ENCODE peak calls at places on chromosomes 2 and 18, in six cellular contexts. M is adrenal gland, Q is uterus, R is fibroblast of lung, I is cardiac muscle cell, F is dorsolateral prefrontal cortex. W is an unnamed sample.

GRCh38 chr2:227504700-227505099 is 32.7 kb downstream of the AGFG1 start:
- DNase-seq in Q (no peak), I (no peak), M (no peak), F (no peak), R (peak), W (no peak)

GRCh38 chr2:39093208-39093898 is 27.5 kb downstream of the SOS1 start:
- DNase-seq in Q (no peak), I (no peak), M (no peak), F (no peak), R (no peak), W (no peak)

GRCh38 chr18:70288851-70289328 is at the start of gene SOCS6:
- DNase-seq in I (peak), R (peak), M (peak), Q (peak), F (no peak), W (peak)

GRCh38 chr2:146238254-146238961 is 1606.4 kb upstream of the ACVR2A start:
- DNase-seq in F (no peak), Q (no peak), M (no peak), R (no peak), I (no peak), W (no peak)

GRCh38 chr18:58788470-58788869 is 76.2 kb upstream of the ZNF532 start:
- DNase-seq in Q (no peak), M (no peak), F (no peak), R (no peak), I (no peak), W (no peak)

GRCh38 chr18:36028859-36029258 is 38.5 kb downstream of the RPRD1A start:
- DNase-seq in M (no peak), Q (no peak), I (peak), F (no peak), R (no peak), W (no peak)

GRCh38 chr2:74516650-74517049 is 2.4 kb downstream of the TLX2 start:
- DNase-seq in M (no peak), F (no peak), Q (no peak), R (no peak), I (no peak), W (no peak)

GRCh38 chr2:129167456-129167855 is 812.0 kb upstream of the RAB6C start:
- DNase-seq in Q (no peak), M (no peak), F (no peak), R (no peak), I (no peak), W (no peak)

GRCh38 chr18:44229693-44230108 is 451.0 kb upstream of the SETBP1 start:
- DNase-seq in M (peak), R (peak), I (peak), F (peak), Q (peak), W (peak)

GRCh38 chr2:20182241-20182931 is 42.5 kb downstream of the SDC1 start:
- DNase-seq in F (peak), I (peak), R (peak), M (peak), Q (no peak), W (no peak)

GRCh38 chr18:50805732-50806131 is 14.1 kb downstream of the MRO start:
- DNase-seq in F (no peak), I (no peak), R (no peak), M (no peak), Q (no peak), W (no peak)

GRCh38 chr2:35410431-35411061 is 945.0 kb upstream of the CRIM1 start:
- DNase-seq in R (peak), Q (no peak), M (peak), I (peak), F (no peak), W (peak)

GRCh38 chr18:8895987-8896619 is 190.7 kb downstream of the MTCL1 start:
- DNase-seq in I (peak), Q (no peak), R (peak), M (no peak), F (no peak), W (peak)

GRCh38 chr2:25397777-25398176 is 56.1 kb upstream of the DNMT3A start:
- DNase-seq in M (peak), F (no peak), I (no peak), Q (no peak), R (no peak), W (no peak)

GRCh38 chr2:54666741-54667639 is 56.5 kb upstream of the EML6 start:
- DNase-seq in M (peak), I (peak), Q (peak), F (peak), R (peak), W (no peak)

GRCh38 chr2:164260506-164260905 is 360.8 kb downstream of the GRB14 start:
- DNase-seq in M (no peak), R (peak), F (no peak), I (peak), Q (no peak), W (peak)

GRCh38 chr2:72893594-72894319 is 6.5 kb downstream of the SPR start:
- DNase-seq in M (peak), Q (no peak), F (no peak), R (peak), I (peak), W (no peak)

GRCh38 chr2:127633556-127634065 is 12.3 kb upstream of the GPR17 start:
- DNase-seq in Q (peak), M (no peak), R (no peak), F (no peak), I (no peak), W (no peak)

GRCh38 chr18:62499263-62499650 is 23.6 kb upstream of the ZCCHC2 start:
- DNase-seq in Q (no peak), F (no peak), M (no peak), R (no peak), I (no peak), W (no peak)

GRCh38 chr18:2984703-2985261 is 28.2 kb downstream of the LPIN2 start:
- DNase-seq in I (no peak), M (no peak), F (no peak), Q (no peak), R (no peak), W (no peak)
- H3K4me3 ChIP-seq in I (no peak), M (no peak), F (no peak), Q (no peak), R (no peak), W (no peak)

GRCh38 chr2:83827618-83828017 is 631.5 kb downstream of the SUCLG1 start:
- DNase-seq in F (no peak), M (no peak), Q (no peak), I (no peak), R (no peak), W (no peak)
- TF ChIP-seq CTCF in F (no peak), M (peak), Q (no peak), I (no peak), R (no peak), W (no peak)

GRCh38 chr18:37393945-37394609 is 171.5 kb downstream of the CELF4 start:
- DNase-seq in R (peak), M (peak), F (peak), I (peak), Q (peak), W (peak)
- H3K4me3 ChIP-seq in R (peak), M (no peak), F (peak), I (peak), Q (peak), W (peak)

DNA sequence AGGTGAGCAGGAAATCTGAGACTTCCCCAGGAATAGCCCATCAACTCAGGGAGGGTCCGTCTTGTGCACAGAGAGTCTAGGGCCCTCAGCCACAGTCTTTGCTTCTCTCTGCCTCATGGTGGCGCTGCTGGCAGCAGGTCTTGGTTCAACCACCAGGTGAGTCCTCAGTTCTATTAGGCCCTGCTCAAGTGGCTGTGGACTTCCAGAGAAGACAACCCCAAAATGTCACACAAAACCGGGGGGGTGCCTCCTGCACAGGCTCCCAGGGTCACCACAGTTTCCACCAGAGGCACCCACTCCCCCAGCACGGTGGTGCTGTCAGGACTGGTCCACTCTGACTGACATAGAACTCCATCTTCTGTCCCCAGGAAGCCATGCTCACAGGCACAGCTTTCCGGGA is 2.4 kb upstream of the CHRNG start:
- DNase-seq in I (no peak), Q (no peak), F (no peak), R (no peak), M (no peak), W (no peak)
- TF ChIP-seq CTCF in I (peak), Q (no peak), F (no peak), R (no peak), M (no peak), W (no peak)

DNA sequence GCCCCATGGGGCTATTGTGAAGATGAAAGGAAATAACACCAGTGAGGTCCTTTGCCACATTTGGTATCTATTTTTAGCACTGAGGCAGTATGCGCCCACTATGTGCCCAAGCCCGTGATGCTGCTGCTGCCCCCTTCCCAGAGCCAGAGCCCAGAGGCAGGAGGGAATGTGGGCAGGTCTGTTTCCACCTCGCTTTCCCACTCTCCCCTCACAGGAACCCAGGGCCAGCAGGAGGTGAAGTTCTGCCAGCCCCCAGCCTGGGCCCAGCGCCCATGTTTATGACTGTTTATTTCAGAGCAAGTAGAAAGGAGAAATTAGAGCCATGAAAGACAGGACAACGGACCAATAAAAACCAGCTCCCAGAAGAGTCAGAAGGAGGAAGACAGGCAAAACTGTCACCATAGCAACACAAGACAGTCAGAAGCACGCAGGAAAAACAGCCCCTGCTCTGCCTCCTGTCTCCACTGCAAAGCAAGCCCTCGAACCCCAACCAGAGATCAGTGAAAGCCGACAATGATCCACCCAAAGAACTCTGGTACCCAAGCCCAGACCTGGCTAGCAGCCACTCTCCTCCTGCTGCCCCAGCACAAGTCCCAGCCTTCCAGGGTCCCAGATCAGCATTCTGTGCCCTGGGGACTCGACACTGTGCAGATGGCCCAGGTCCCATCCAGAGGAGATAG is 1.4 kb downstream of the CYRIA start:
- DNase-seq in F (peak), M (peak), R (peak), I (peak), Q (peak), W (no peak)
- H3K4me3 ChIP-seq in F (peak), M (no peak), R (peak), I (no peak), Q (peak), W (no peak)

GRCh38 chr2:85564144-85564563 is 2.9 kb upstream of the GGCX start:
- DNase-seq in Q (no peak), M (no peak), R (no peak), F (no peak), I (no peak), W (no peak)

GRCh38 chr2:85557130-85557529 is 4.2 kb downstream of the GGCX start:
- DNase-seq in M (no peak), I (no peak), F (no peak), R (no peak), Q (no peak), W (no peak)

GRCh38 chr2:85558160-85558559 is 3.1 kb downstream of the GGCX start:
- DNase-seq in I (no peak), F (no peak), Q (no peak), M (no peak), R (no peak), W (no peak)

GRCh38 chr2:85560812-85561279 is 447 bp downstream of the GGCX start:
- DNase-seq in F (no peak), Q (no peak), M (no peak), I (no peak), R (no peak), W (no peak)

DNA sequence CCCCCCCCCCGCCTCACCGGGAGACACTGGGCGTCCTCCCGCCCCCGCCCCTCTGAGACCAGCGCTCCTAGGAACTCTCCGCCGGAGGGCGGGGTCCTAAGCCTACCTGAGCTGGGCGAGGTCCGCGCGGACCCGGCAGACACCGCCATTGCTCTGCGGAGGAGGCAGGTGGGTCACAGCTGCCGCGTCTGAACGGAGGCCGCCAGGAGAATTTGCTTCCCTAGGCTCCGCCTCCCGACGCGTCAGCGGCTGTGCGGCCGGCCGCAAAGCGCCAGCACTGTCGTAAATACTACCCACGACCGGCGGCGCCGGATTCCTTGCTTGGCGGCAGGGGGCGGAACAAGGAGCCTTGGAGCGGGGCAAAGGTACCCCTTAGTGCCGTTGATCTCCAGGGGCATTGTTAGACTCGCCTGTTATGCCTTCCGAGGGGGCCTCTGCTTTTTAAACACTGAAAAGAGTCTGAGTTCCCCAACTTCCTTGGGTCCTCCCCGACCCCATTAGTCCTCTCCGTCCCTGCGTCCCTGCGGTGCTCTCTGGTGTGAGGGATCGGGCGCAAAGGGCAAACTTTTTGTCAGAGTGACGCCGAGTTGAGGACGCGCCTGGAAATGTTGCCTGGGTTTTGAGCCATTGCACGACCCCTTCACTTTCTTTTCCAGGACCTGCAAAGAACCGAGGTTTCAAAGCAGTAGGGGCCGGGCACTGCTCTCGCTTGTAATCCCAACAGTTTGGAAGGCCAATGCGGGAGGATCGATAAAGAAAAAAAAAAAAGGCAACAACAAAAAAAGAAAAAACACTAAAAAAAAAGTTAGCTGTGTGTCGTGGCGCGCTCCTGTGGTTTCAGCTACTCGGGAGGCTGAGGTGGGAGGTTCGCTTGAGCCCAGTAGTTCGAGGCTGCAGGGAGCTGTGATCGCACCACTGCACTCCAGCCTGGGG is at the start of gene GGCX:
- DNase-seq in M (peak), Q (peak), R (peak), I (peak), F (peak), W (peak)
- TF ChIP-seq CTCF in M (peak), Q (peak), R (no peak), I (peak), F (peak), W (no peak)

DNA sequence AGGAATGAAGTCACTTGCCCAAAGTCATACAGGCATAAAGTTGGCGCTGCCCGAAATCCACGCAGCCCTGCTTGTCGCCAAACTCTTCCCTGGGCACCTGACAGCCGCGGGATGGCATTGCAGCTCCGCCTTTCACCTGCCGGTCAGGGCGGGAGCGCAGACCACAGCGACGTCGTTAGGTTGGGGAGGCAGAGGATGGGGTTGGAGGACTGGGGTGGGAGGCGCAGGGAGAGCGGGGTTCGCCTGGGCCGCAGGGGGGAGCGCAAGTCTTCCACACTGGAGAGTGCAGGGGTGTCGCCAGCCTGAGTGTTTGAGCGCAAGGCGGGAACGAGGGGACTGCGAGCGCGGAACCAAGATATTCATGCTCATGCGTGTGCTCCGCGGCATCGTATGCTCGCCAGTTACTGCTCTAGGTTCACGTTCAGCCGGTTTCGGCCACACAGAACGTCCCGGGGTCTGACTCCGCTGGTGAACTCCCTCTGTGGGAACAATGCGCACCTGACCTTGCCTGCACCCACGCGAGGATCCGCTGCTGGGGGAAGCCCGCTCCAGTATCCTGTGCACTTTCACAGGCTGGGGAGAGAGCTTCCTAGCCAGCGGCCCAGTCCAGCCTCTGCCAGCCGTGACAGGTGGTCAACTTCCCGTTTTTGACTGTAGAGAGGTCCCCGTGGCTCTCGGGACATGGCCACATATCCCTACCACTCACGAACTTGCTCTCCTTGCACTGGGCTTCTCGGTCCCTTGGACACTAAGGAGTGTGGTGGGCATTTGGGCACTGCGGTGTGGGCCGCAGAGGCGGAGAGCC is 767 bp upstream of the NPPC start:
- DNase-seq in R (no peak), I (peak), F (peak), Q (no peak), M (peak), W (no peak)
- H3K4me3 ChIP-seq in R (no peak), I (peak), F (peak), Q (peak), M (no peak), W (peak)

GRCh38 chr18:63505566-63506335 is 29.0 kb downstream of the SERPINB5 start:
- DNase-seq in R (peak), F (no peak), M (no peak), I (peak), Q (no peak), W (no peak)
- TF ChIP-seq CTCF in R (peak), F (peak), M (peak), I (peak), Q (no peak), W (peak)